ENCODE peak calls at places on chromosomes 5 and 9, in eight cellular contexts. I is K562, A is HCT116, P is GM12878, V is endothelial cell of umbilical vein, S is HepG2, X is SK-N-SH, E is H1. Q is an unnamed sample.
A peak's percentile ranks its signal among the peaks of the same experiment; 100 is the strongest.

GRCh38 chr5:16626696-16627264 is 10.0 kb upstream of the RETREG1 start:
- DNase-seq in X (no peak), E (no peak), S (no peak), P (peak; percentile 4), V (no peak), I (no peak), A (no peak), Q (no peak)

GRCh38 chr9:134068742-134069535 is 1.1 kb upstream of the BRD3 start:
- DNase-seq in E (no peak), X (no peak), V (peak; percentile 57), S (no peak), P (no peak), A (no peak), I (no peak), Q (no peak)

GRCh38 chr9:98998441-98999151 is 54.9 kb downstream of the COL15A1 start:
- DNase-seq in X (peak; percentile 87), S (peak; percentile 20), P (no peak), I (peak; percentile 83), V (peak; percentile 50), A (peak; percentile 54), E (peak; percentile 97), Q (peak; percentile 81)

GRCh38 chr5:156971415-156971814 is 8.4 kb upstream of the TIMD4 start:
- DNase-seq in V (no peak), I (no peak), A (no peak), X (no peak), P (no peak), E (no peak), S (no peak), Q (peak; percentile 9)

GRCh38 chr9:4315582-4316215 is 15.8 kb upstream of the GLIS3 start:
- DNase-seq in P (peak; percentile 32), I (peak; percentile 52), X (peak; percentile 76), S (peak; percentile 43), E (peak; percentile 90), A (peak; percentile 71), V (peak; percentile 85), Q (peak; percentile 84)

GRCh38 chr9:83701769-83702168 is 6.0 kb downstream of the UBQLN1 start:
- DNase-seq in S (no peak), X (no peak), E (no peak), I (no peak), V (peak; percentile 88), A (no peak), P (no peak), Q (peak; percentile 11)

GRCh38 chr9:79570449-79571308 is 1.1 kb upstream of the TLE4 start:
- DNase-seq in I (peak; percentile 13), P (no peak), E (peak; percentile 80), X (peak; percentile 71), A (no peak), V (peak; percentile 34), S (no peak), Q (peak; percentile 69)

GRCh38 chr5:158640581-158640980 is 459.1 kb downstream of the EBF1 start:
- DNase-seq in V (no peak), P (no peak), A (no peak), I (no peak), E (no peak), X (no peak), S (no peak), Q (no peak)

GRCh38 chr5:154851351-154851750 is 948 bp upstream of the FAXDC2 start:
- DNase-seq in E (no peak), A (no peak), V (no peak), X (no peak), I (no peak), S (no peak), P (no peak), Q (no peak)

GRCh38 chr5:34743878-34744277 is 87.8 kb downstream of the RAI14 start:
- DNase-seq in X (no peak), P (no peak), I (no peak), E (no peak), V (no peak), A (no peak), S (no peak), Q (peak; percentile 67)

GRCh38 chr5:143231426-143231825 is 172.1 kb downstream of the NR3C1 start:
- DNase-seq in P (no peak), S (no peak), A (no peak), I (no peak), V (no peak), X (no peak), E (no peak), Q (no peak)

GRCh38 chr9:131833906-131834305 is 94.0 kb upstream of the RAPGEF1 start:
- DNase-seq in A (no peak), S (no peak), V (no peak), X (no peak), E (no peak), I (no peak), P (no peak), Q (no peak)

GRCh38 chr5:131607418-131607817 is 27.6 kb downstream of the RAPGEF6 start:
- DNase-seq in A (no peak), S (no peak), I (peak; percentile 15), V (no peak), P (no peak), X (no peak), E (no peak), Q (no peak)

GRCh38 chr9:110571801-110572490 is 7.6 kb downstream of the SVEP1 start:
- DNase-seq in X (no peak), V (no peak), S (no peak), P (no peak), A (no peak), I (no peak), E (no peak), Q (no peak)
- TF ChIP-seq MAX in X (no peak), V (no peak), S (no peak), P (no peak), A (no peak), I (no peak), E (no peak), Q (no peak)

DNA sequence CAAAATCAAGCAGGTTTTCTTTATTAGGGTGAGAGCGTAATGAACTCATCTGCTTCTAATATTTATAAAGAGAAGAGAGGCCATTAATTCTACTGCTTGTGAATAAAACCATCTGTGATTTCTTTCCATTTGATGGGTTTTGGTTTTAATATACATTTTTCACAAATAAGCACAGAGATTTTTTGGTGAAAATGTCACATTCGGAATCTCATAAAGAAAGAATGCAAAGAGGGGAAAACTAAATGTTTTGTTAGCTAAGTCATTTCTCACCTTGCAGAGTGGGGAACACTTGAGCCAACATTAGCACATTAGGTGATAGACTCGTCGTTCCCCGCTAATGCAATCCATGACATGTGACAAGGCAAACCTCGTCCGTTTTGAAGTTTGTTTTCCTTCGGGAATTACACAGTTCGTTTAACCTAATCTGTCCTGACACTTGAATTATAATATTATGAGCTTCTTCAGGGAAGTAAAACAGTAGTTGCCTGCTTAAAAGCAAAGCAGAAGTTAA is 95.9 kb upstream of the LMX1B start:
- DNase-seq in S (no peak), E (no peak), P (no peak), A (no peak), I (no peak), V (no peak), X (no peak), Q (no peak)
- H3K4me3 ChIP-seq in S (no peak overlapping the region), E (no peak overlapping the region), P (no peak overlapping the region), A (peak overlapping the region; percentile 44), I (no peak overlapping the region), V (no peak overlapping the region), X (peak overlapping the region; percentile 69), Q (peak overlapping the region; percentile 42)

GRCh38 chr9:81823672-81824554 is 104.3 kb upstream of the SPATA31D4 start:
- DNase-seq in A (no peak), S (no peak), P (no peak), E (no peak), V (no peak), X (no peak), I (peak; percentile 13), Q (no peak)
- TF ChIP-seq MAX in A (no peak), S (no peak), P (no peak), E (no peak), V (no peak), X (no peak), I (no peak), Q (no peak)

DNA sequence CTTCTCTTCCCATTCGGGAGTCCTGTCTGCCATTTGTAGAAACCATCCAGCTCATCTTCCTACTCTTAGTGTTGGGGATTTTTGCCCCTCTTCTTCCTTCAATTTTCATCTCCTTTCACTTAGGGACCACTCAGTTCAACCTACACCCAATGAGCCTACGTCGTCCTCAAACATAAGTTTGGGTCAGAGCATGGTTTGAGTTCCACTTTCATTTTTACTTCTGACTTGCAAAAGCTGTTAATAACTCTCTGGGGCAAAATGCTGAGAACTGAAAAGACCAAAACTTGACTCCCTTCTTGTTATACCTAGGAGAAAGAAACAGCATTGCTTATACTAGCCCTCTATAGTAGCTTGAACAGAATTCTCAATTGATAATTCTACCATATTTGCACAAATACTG is 381.5 kb upstream of the MPDZ start:
- DNase-seq in I (no peak), A (no peak), X (no peak), P (no peak), S (no peak), E (no peak), V (no peak), Q (no peak)
- H3K4me3 ChIP-seq in I (no peak overlapping the region), A (no peak overlapping the region), X (no peak overlapping the region), P (no peak overlapping the region), S (no peak overlapping the region), E (no peak overlapping the region), V (no peak overlapping the region), Q (no peak overlapping the region)

GRCh38 chr5:9815051-9815450 is 184.9 kb upstream of the TAS2R1 start:
- DNase-seq in S (no peak), E (no peak), P (no peak), I (no peak), A (no peak), V (no peak), X (no peak), Q (no peak)

GRCh38 chr5:9818340-9818845 is 188.2 kb upstream of the TAS2R1 start:
- DNase-seq in S (no peak), X (no peak), V (no peak), P (no peak), A (no peak), E (no peak), I (no peak), Q (no peak)

GRCh38 chr5:9817819-9818218 is 187.7 kb upstream of the TAS2R1 start:
- DNase-seq in E (no peak), P (no peak), I (no peak), S (no peak), X (no peak), V (no peak), A (no peak), Q (no peak)

DNA sequence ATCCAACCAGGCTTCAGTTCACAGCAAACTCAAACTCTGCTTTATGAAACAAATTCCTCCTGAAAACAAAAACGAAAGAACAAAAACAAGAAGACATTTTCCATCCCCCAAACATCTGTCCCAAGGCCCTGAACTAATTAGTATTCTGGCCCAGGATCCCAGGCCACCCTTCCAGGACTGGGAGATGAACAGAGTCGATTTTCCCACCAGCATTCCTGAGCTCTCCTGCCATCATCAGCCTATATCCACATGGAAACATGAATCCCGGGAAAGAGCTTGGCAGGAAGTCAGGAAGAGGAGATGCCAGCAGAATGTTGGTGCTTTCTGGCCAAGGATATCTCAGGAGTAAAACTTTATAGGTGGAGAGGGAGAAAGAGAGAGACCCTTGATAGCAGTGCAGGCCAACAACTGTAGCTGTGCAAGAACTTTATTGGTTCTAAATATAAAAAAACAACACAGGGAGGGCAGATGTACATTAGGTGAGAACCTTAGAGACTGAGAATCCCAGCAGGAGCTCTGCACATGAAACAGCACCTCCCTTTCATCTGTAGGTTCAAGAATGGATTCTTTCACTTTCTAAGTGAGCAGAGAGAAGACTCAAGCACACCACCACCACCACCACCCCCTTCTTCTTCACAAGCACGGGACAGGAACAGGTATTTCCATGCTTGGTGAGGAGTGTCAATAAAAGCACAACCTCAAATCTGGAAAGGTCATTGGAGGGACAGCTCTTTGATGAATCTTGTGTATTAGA is 190.7 kb upstream of the TAS2R1 start:
- DNase-seq in I (no peak), A (no peak), V (no peak), S (no peak), X (no peak), P (no peak), E (no peak), Q (no peak)
- TF ChIP-seq MAX in I (no peak), A (no peak), V (no peak), S (no peak), X (no peak), P (no peak), E (no peak), Q (no peak)

GRCh38 chr5:178208540-178209227 is 4.4 kb downstream of the HNRNPAB start:
- DNase-seq in X (peak; percentile 72), I (peak; percentile 53), E (no peak), P (no peak), A (no peak), S (no peak), V (no peak), Q (no peak)
- H3K4me3 ChIP-seq in X (no peak overlapping the region), I (no peak overlapping the region), E (peak overlapping the region; percentile 5), P (peak overlapping the region; percentile 8), A (no peak overlapping the region), S (no peak overlapping the region), V (no peak overlapping the region), Q (no peak overlapping the region)